ENCODE peak calls at places on chromosomes 13 and 19, in eight cellular contexts. One of them, this sample, is unnamed.

GRCh38 chr19:54440641-54441040 is 8.4 kb upstream of the LENG8 start:
- DNase-seq in neural crest cell: no peak
- DNase-seq in fibroblast of mammary gland: no peak
- DNase-seq in dorsolateral prefrontal cortex: no peak
- DNase-seq in cardiac muscle cell: no peak
- DNase-seq in psoas muscle: no peak
- DNase-seq in NB4: no peak
- DNase-seq in glutamatergic neuron: no peak
- DNase-seq in this sample: no peak

GRCh38 chr19:54273811-54274210 is 7.1 kb downstream of the LILRB2 start:
- DNase-seq in neural crest cell: no peak
- DNase-seq in fibroblast of mammary gland: no peak
- DNase-seq in dorsolateral prefrontal cortex: no peak
- DNase-seq in cardiac muscle cell: no peak
- DNase-seq in psoas muscle: no peak
- DNase-seq in NB4: no peak
- DNase-seq in glutamatergic neuron: no peak
- DNase-seq in this sample: no peak

GRCh38 chr13:91017669-91018053 is 329.8 kb upstream of the MIR17HG start:
- DNase-seq in neural crest cell: peak; percentile 1
- DNase-seq in fibroblast of mammary gland: peak; percentile 1
- DNase-seq in dorsolateral prefrontal cortex: no peak
- DNase-seq in cardiac muscle cell: peak; percentile 9
- DNase-seq in psoas muscle: no peak
- DNase-seq in NB4: peak; percentile 38
- DNase-seq in glutamatergic neuron: peak; percentile 15
- DNase-seq in this sample: no peak

GRCh38 chr13:19955873-19956559 is 2.5 kb upstream of the ZMYM2 start:
- DNase-seq in neural crest cell: no peak
- DNase-seq in fibroblast of mammary gland: no peak
- DNase-seq in dorsolateral prefrontal cortex: no peak
- DNase-seq in cardiac muscle cell: no peak
- DNase-seq in psoas muscle: no peak
- DNase-seq in NB4: peak; percentile 53
- DNase-seq in glutamatergic neuron: no peak
- DNase-seq in this sample: no peak

GRCh38 chr13:44011036-44011435 is 131.3 kb downstream of the LACC1 start:
- DNase-seq in neural crest cell: no peak
- DNase-seq in fibroblast of mammary gland: no peak
- DNase-seq in dorsolateral prefrontal cortex: no peak
- DNase-seq in cardiac muscle cell: no peak
- DNase-seq in psoas muscle: no peak
- DNase-seq in NB4: no peak
- DNase-seq in glutamatergic neuron: no peak
- DNase-seq in this sample: no peak

GRCh38 chr13:71464673-71465072 is 402.3 kb downstream of the DACH1 start:
- DNase-seq in neural crest cell: no peak
- DNase-seq in fibroblast of mammary gland: no peak
- DNase-seq in dorsolateral prefrontal cortex: no peak
- DNase-seq in cardiac muscle cell: peak; percentile 34
- DNase-seq in psoas muscle: no peak
- DNase-seq in NB4: no peak
- DNase-seq in glutamatergic neuron: no peak
- DNase-seq in this sample: no peak

GRCh38 chr19:9673912-9674668 is 810 bp downstream of the ZNF562 start:
- DNase-seq in neural crest cell: no peak
- DNase-seq in fibroblast of mammary gland: peak; percentile 40
- DNase-seq in dorsolateral prefrontal cortex: no peak
- DNase-seq in cardiac muscle cell: no peak
- DNase-seq in psoas muscle: no peak
- DNase-seq in NB4: no peak
- DNase-seq in glutamatergic neuron: no peak
- DNase-seq in this sample: no peak

GRCh38 chr13:67964091-67964490 is 734.0 kb upstream of the PCDH9 start:
- DNase-seq in neural crest cell: no peak
- DNase-seq in fibroblast of mammary gland: no peak
- DNase-seq in dorsolateral prefrontal cortex: no peak
- DNase-seq in cardiac muscle cell: no peak
- DNase-seq in psoas muscle: no peak
- DNase-seq in NB4: no peak
- DNase-seq in glutamatergic neuron: no peak
- DNase-seq in this sample: no peak

GRCh38 chr13:67416047-67416925 is 186.2 kb upstream of the PCDH9 start:
- DNase-seq in neural crest cell: peak; percentile 35
- DNase-seq in fibroblast of mammary gland: peak; percentile 51
- DNase-seq in dorsolateral prefrontal cortex: no peak
- DNase-seq in cardiac muscle cell: peak; percentile 64
- DNase-seq in psoas muscle: peak; percentile 28
- DNase-seq in NB4: peak; percentile 29
- DNase-seq in glutamatergic neuron: peak; percentile 83
- DNase-seq in this sample: no peak

DNA sequence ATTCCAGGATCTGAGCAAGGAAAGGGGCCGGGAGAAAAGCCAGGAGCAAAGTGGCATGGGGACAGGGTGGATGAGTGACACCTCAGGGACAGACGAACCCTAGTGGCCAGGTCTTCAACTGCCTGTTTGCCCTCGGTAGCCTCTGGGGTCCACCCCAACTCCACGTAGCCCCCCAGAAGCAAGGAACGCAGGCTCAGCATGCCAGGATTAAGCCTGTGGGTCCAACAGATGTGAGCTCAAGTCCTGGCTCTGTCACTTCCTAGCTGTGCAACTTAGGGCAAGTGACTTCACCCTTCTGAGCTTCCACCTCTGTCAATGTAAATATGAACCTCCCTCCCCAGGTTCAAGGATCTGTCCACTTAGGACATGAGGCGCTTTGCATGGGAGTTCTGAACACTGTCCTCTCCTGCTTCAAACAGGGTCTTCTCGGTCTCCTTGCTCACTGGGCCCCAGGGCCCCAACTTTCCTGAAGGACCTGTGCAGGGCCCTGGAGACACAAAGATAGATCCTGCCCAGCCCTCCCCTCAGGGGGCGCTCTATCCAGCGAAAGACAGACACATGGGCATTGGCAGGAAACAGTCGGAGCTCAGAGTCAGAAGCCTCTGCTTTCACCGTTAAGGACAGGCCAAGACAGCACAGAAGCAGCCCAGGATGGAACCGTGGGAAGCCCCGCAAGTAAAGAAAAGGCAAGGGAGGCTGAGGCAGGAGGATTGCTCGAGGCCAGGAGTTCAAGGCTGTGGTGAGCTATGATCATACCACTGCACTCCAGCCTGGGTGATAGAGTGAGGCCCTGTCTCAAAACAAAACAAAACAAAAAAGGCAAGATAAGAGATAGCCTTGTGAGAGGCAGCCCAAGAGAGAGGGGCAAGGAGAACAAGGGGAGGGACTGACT is 13.2 kb downstream of the SYDE1 start:
- DNase-seq in neural crest cell: no peak
- DNase-seq in fibroblast of mammary gland: no peak
- DNase-seq in dorsolateral prefrontal cortex: no peak
- DNase-seq in cardiac muscle cell: no peak
- DNase-seq in psoas muscle: no peak
- DNase-seq in NB4: no peak
- DNase-seq in glutamatergic neuron: no peak
- DNase-seq in this sample: no peak
- TF ChIP-seq CTCF in neural crest cell: no peak
- TF ChIP-seq CTCF in fibroblast of mammary gland: no peak
- TF ChIP-seq CTCF in dorsolateral prefrontal cortex: no peak
- TF ChIP-seq CTCF in cardiac muscle cell: peak; percentile 8
- TF ChIP-seq CTCF in psoas muscle: no peak
- TF ChIP-seq CTCF in NB4: no peak
- TF ChIP-seq CTCF in glutamatergic neuron: no peak
- TF ChIP-seq CTCF in this sample: no peak

DNA sequence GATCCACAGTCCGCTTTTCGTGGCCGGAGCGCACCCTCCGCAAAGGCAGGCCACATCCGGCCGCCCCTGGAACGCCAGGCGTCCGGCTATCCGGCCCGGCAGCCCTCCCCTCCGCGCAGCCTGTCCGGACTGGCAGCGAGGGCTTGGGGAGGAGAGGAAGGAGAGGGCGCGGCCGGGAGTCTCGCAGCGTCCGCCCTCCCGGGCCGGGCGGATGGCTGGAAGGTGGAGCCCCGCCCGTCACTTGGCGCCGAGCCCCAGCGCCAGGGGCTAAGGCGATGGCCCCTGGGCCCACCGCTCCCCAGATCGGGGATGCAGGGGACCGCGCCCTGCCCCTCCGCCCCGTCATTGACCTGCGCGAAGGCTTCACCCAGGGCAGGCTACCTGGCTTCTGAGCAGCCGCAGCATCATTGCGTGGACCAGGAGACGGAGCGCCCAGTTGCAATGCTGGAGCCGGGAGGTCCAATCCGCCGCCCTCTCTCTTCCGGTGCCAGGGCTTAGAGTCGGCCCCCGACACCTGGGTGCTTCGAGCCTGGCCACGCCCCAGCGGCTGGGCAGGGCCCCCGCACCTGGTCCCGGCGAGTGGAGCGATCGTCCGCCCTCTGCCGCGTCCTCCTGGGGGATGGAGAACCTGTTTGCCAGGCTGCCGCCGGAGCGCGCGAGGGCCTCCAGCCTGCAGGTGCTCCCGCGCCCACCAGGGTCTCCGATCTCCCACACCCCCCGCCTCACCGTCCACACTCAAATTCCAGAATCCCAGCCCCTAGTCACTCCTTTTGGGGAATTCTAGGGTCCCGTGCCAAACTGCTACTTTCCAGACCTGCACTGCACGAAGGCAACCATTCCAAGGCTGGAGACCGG is at the start of gene FUT1:
- DNase-seq in neural crest cell: no peak
- DNase-seq in fibroblast of mammary gland: no peak
- DNase-seq in dorsolateral prefrontal cortex: peak; percentile 37
- DNase-seq in cardiac muscle cell: peak; percentile 47
- DNase-seq in psoas muscle: peak; percentile 75
- DNase-seq in NB4: peak; percentile 93
- DNase-seq in glutamatergic neuron: peak; percentile 60
- DNase-seq in this sample: no peak
- TF ChIP-seq CTCF in neural crest cell: peak; percentile 57
- TF ChIP-seq CTCF in fibroblast of mammary gland: no peak
- TF ChIP-seq CTCF in dorsolateral prefrontal cortex: no peak
- TF ChIP-seq CTCF in cardiac muscle cell: no peak
- TF ChIP-seq CTCF in psoas muscle: no peak
- TF ChIP-seq CTCF in NB4: no peak
- TF ChIP-seq CTCF in glutamatergic neuron: peak; percentile 58
- TF ChIP-seq CTCF in this sample: no peak

GRCh38 chr13:102090532-102090931 is 311.3 kb downstream of the FGF14 start:
- DNase-seq in neural crest cell: no peak
- DNase-seq in fibroblast of mammary gland: no peak
- DNase-seq in dorsolateral prefrontal cortex: no peak
- DNase-seq in cardiac muscle cell: no peak
- DNase-seq in psoas muscle: no peak
- DNase-seq in NB4: no peak
- DNase-seq in glutamatergic neuron: no peak
- DNase-seq in this sample: no peak

GRCh38 chr13:102089722-102090121 is 312.1 kb downstream of the FGF14 start:
- DNase-seq in neural crest cell: no peak
- DNase-seq in fibroblast of mammary gland: no peak
- DNase-seq in dorsolateral prefrontal cortex: no peak
- DNase-seq in cardiac muscle cell: no peak
- DNase-seq in psoas muscle: no peak
- DNase-seq in NB4: no peak
- DNase-seq in glutamatergic neuron: no peak
- DNase-seq in this sample: no peak

GRCh38 chr13:102091231-102091630 is 310.6 kb downstream of the FGF14 start:
- DNase-seq in neural crest cell: no peak
- DNase-seq in fibroblast of mammary gland: peak; percentile 35
- DNase-seq in dorsolateral prefrontal cortex: no peak
- DNase-seq in cardiac muscle cell: no peak
- DNase-seq in psoas muscle: no peak
- DNase-seq in NB4: peak; percentile 18
- DNase-seq in glutamatergic neuron: no peak
- DNase-seq in this sample: no peak

GRCh38 chr13:102089177-102089576 is 312.7 kb downstream of the FGF14 start:
- DNase-seq in neural crest cell: no peak
- DNase-seq in fibroblast of mammary gland: peak; percentile 19
- DNase-seq in dorsolateral prefrontal cortex: no peak
- DNase-seq in cardiac muscle cell: no peak
- DNase-seq in psoas muscle: no peak
- DNase-seq in NB4: no peak
- DNase-seq in glutamatergic neuron: no peak
- DNase-seq in this sample: no peak
- TF ChIP-seq CTCF in neural crest cell: peak; percentile 52
- TF ChIP-seq CTCF in fibroblast of mammary gland: peak; percentile 21
- TF ChIP-seq CTCF in dorsolateral prefrontal cortex: no peak
- TF ChIP-seq CTCF in cardiac muscle cell: no peak
- TF ChIP-seq CTCF in psoas muscle: no peak
- TF ChIP-seq CTCF in NB4: no peak
- TF ChIP-seq CTCF in glutamatergic neuron: no peak
- TF ChIP-seq CTCF in this sample: no peak

DNA sequence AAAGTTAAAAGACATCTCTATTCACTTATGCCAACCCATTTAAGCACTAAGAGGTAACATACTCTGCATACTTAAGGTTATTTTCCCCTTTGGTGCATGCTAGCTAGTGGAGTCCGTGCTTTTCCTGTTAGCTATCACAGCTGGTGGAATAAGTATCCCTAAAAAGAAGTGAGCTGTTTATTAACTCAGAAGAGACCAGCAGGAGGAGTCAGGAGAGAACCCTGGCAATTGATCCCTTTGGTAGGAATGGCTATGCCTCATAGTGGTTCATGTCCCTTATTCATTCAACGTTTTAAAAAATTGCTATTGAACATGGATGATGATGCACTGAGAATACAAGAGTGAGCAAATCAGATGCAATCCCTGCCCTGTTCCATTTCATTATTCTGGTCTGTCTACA is 12.4 kb upstream of the NEK5 start:
- DNase-seq in neural crest cell: no peak
- DNase-seq in fibroblast of mammary gland: no peak
- DNase-seq in dorsolateral prefrontal cortex: no peak
- DNase-seq in cardiac muscle cell: no peak
- DNase-seq in psoas muscle: no peak
- DNase-seq in NB4: no peak
- DNase-seq in glutamatergic neuron: no peak
- DNase-seq in this sample: no peak
- TF ChIP-seq CTCF in neural crest cell: no peak
- TF ChIP-seq CTCF in fibroblast of mammary gland: peak; percentile 12
- TF ChIP-seq CTCF in dorsolateral prefrontal cortex: no peak
- TF ChIP-seq CTCF in cardiac muscle cell: no peak
- TF ChIP-seq CTCF in psoas muscle: no peak
- TF ChIP-seq CTCF in NB4: no peak
- TF ChIP-seq CTCF in glutamatergic neuron: no peak
- TF ChIP-seq CTCF in this sample: no peak

DNA sequence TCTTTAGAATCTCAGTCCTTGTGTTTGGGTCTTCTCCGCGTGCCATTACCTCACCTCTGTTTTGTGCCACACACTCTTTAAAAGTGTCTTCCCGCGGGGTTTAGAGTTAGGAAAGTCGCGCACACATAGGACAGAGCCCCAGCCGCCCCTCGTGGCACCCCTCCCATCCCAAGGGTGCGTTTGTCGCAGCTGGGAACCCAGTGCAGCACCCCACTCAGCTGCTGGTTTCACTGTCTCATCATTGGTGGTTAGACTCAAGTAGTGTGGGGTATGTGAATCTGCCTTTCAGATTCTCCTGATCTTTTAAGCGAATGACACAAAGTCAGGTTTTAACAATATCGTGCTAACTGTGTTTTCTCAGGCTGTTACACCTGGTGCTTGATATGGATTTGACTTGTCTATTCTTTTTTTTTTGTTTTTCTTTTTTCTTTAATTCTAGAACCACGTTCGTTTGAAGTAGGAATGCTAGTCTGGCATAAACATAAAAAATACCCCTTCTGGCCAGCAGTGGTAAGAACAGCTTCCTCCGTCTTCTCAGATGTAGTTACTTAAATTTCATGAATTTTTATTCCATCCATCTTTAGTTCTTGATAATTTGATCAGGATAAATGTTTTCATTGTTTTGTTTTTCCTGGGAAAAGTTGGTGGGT is 19.5 kb upstream of the NDUFS7 start:
- DNase-seq in neural crest cell: no peak
- DNase-seq in fibroblast of mammary gland: peak; percentile 19
- DNase-seq in dorsolateral prefrontal cortex: no peak
- DNase-seq in cardiac muscle cell: peak; percentile 16
- DNase-seq in psoas muscle: no peak
- DNase-seq in NB4: no peak
- DNase-seq in glutamatergic neuron: no peak
- DNase-seq in this sample: peak; percentile 86
- TF ChIP-seq CTCF in neural crest cell: peak; percentile 56
- TF ChIP-seq CTCF in fibroblast of mammary gland: peak; percentile 29
- TF ChIP-seq CTCF in dorsolateral prefrontal cortex: peak; percentile 27
- TF ChIP-seq CTCF in cardiac muscle cell: no peak
- TF ChIP-seq CTCF in psoas muscle: peak; percentile 6
- TF ChIP-seq CTCF in NB4: no peak
- TF ChIP-seq CTCF in glutamatergic neuron: peak; percentile 57
- TF ChIP-seq CTCF in this sample: no peak